ENCODE peak calls at places on chromosome 6, in eight cellular contexts. One of them, this sample, is unnamed.

GRCh38 chr6:77183447-77183846 is 279.8 kb downstream of the HTR1B start:
- DNase-seq in HCT116: no peak
- DNase-seq in endothelial cell: no peak
- DNase-seq in brain microvascular endothelial cell: no peak
- DNase-seq in fibroblast of lung: no peak
- DNase-seq in type B pancreatic cell: no peak
- DNase-seq in nephron progenitor cell: no peak
- DNase-seq in dorsolateral prefrontal cortex: no peak
- DNase-seq in this sample: no peak

GRCh38 chr6:41430875-41431274 is 95.5 kb downstream of the NCR2 start:
- DNase-seq in HCT116: peak; percentile 39
- DNase-seq in endothelial cell: no peak
- DNase-seq in brain microvascular endothelial cell: peak; percentile 80
- DNase-seq in fibroblast of lung: peak; percentile 78
- DNase-seq in type B pancreatic cell: no peak
- DNase-seq in nephron progenitor cell: no peak
- DNase-seq in dorsolateral prefrontal cortex: no peak
- DNase-seq in this sample: no peak

GRCh38 chr6:156976144-156977088 is 199.2 kb downstream of the ARID1B start:
- DNase-seq in HCT116: no peak
- DNase-seq in endothelial cell: no peak
- DNase-seq in brain microvascular endothelial cell: no peak
- DNase-seq in fibroblast of lung: peak; percentile 63
- DNase-seq in type B pancreatic cell: no peak
- DNase-seq in nephron progenitor cell: no peak
- DNase-seq in dorsolateral prefrontal cortex: no peak
- DNase-seq in this sample: no peak

GRCh38 chr6:13195826-13196225 is 132.5 kb downstream of the TBC1D7 start:
- DNase-seq in HCT116: no peak
- DNase-seq in endothelial cell: no peak
- DNase-seq in brain microvascular endothelial cell: no peak
- DNase-seq in fibroblast of lung: no peak
- DNase-seq in type B pancreatic cell: no peak
- DNase-seq in nephron progenitor cell: peak; percentile 22
- DNase-seq in dorsolateral prefrontal cortex: no peak
- DNase-seq in this sample: no peak

GRCh38 chr6:18277181-18278006 is 13.1 kb upstream of the DEK start:
- DNase-seq in HCT116: no peak
- DNase-seq in endothelial cell: peak; percentile 19
- DNase-seq in brain microvascular endothelial cell: no peak
- DNase-seq in fibroblast of lung: peak; percentile 33
- DNase-seq in type B pancreatic cell: no peak
- DNase-seq in nephron progenitor cell: peak; percentile 56
- DNase-seq in dorsolateral prefrontal cortex: no peak
- DNase-seq in this sample: no peak

GRCh38 chr6:160128879-160129516 is 7.4 kb downstream of the SLC22A1 start:
- DNase-seq in HCT116: no peak
- DNase-seq in endothelial cell: no peak
- DNase-seq in brain microvascular endothelial cell: no peak
- DNase-seq in fibroblast of lung: no peak
- DNase-seq in type B pancreatic cell: no peak
- DNase-seq in nephron progenitor cell: no peak
- DNase-seq in dorsolateral prefrontal cortex: no peak
- DNase-seq in this sample: no peak

GRCh38 chr6:98831057-98832031 is 3.0 kb upstream of the POU3F2 start:
- DNase-seq in HCT116: no peak
- DNase-seq in endothelial cell: peak; percentile 23
- DNase-seq in brain microvascular endothelial cell: no peak
- DNase-seq in fibroblast of lung: peak; percentile 32
- DNase-seq in type B pancreatic cell: peak; percentile 67
- DNase-seq in nephron progenitor cell: no peak
- DNase-seq in dorsolateral prefrontal cortex: peak; percentile 55
- DNase-seq in this sample: no peak

GRCh38 chr6:52325695-52326471 is 36.1 kb upstream of the PAQR8 start:
- DNase-seq in HCT116: no peak
- DNase-seq in endothelial cell: no peak
- DNase-seq in brain microvascular endothelial cell: no peak
- DNase-seq in fibroblast of lung: no peak
- DNase-seq in type B pancreatic cell: no peak
- DNase-seq in nephron progenitor cell: peak; percentile 19
- DNase-seq in dorsolateral prefrontal cortex: no peak
- DNase-seq in this sample: no peak

GRCh38 chr6:14280766-14281293 is 163.3 kb downstream of the CD83 start:
- DNase-seq in HCT116: no peak
- DNase-seq in endothelial cell: no peak
- DNase-seq in brain microvascular endothelial cell: no peak
- DNase-seq in fibroblast of lung: no peak
- DNase-seq in type B pancreatic cell: no peak
- DNase-seq in nephron progenitor cell: no peak
- DNase-seq in dorsolateral prefrontal cortex: no peak
- DNase-seq in this sample: no peak

GRCh38 chr6:939047-939363 is 246.1 kb upstream of the EXOC2 start:
- DNase-seq in HCT116: no peak
- DNase-seq in endothelial cell: no peak
- DNase-seq in brain microvascular endothelial cell: no peak
- DNase-seq in fibroblast of lung: no peak
- DNase-seq in type B pancreatic cell: no peak
- DNase-seq in nephron progenitor cell: no peak
- DNase-seq in dorsolateral prefrontal cortex: no peak
- DNase-seq in this sample: no peak

GRCh38 chr6:39342692-39343460 is 20.4 kb upstream of the KCNK16 start:
- DNase-seq in HCT116: no peak
- DNase-seq in endothelial cell: no peak
- DNase-seq in brain microvascular endothelial cell: no peak
- DNase-seq in fibroblast of lung: no peak
- DNase-seq in type B pancreatic cell: no peak
- DNase-seq in nephron progenitor cell: no peak
- DNase-seq in dorsolateral prefrontal cortex: no peak
- DNase-seq in this sample: peak; percentile 37

GRCh38 chr6:142008016-142008735 is 124.5 kb upstream of the GJE1 start:
- DNase-seq in HCT116: peak; percentile 33
- DNase-seq in endothelial cell: no peak
- DNase-seq in brain microvascular endothelial cell: peak; percentile 16
- DNase-seq in fibroblast of lung: peak; percentile 7
- DNase-seq in type B pancreatic cell: no peak
- DNase-seq in nephron progenitor cell: no peak
- DNase-seq in dorsolateral prefrontal cortex: no peak
- DNase-seq in this sample: no peak

GRCh38 chr6:88870728-88871330 is 92.6 kb downstream of the RNGTT start:
- DNase-seq in HCT116: peak; percentile 29
- DNase-seq in endothelial cell: peak; percentile 30
- DNase-seq in brain microvascular endothelial cell: peak; percentile 63
- DNase-seq in fibroblast of lung: peak; percentile 44
- DNase-seq in type B pancreatic cell: no peak
- DNase-seq in nephron progenitor cell: peak; percentile 37
- DNase-seq in dorsolateral prefrontal cortex: no peak
- DNase-seq in this sample: peak; percentile 24

GRCh38 chr6:129786548-129786947 is 74.6 kb downstream of the TMEM244 start:
- DNase-seq in HCT116: no peak
- DNase-seq in endothelial cell: no peak
- DNase-seq in brain microvascular endothelial cell: peak; percentile 29
- DNase-seq in fibroblast of lung: no peak
- DNase-seq in type B pancreatic cell: no peak
- DNase-seq in nephron progenitor cell: no peak
- DNase-seq in dorsolateral prefrontal cortex: no peak
- DNase-seq in this sample: no peak

GRCh38 chr6:16758163-16758975 is 2.9 kb downstream of the ATXN1 start:
- DNase-seq in HCT116: no peak
- DNase-seq in endothelial cell: peak; percentile 4
- DNase-seq in brain microvascular endothelial cell: no peak
- DNase-seq in fibroblast of lung: peak; percentile 58
- DNase-seq in type B pancreatic cell: no peak
- DNase-seq in nephron progenitor cell: peak; percentile 36
- DNase-seq in dorsolateral prefrontal cortex: no peak
- DNase-seq in this sample: no peak

GRCh38 chr6:67640462-67640861 is 994.6 kb upstream of the ADGRB3 start:
- DNase-seq in HCT116: no peak
- DNase-seq in endothelial cell: no peak
- DNase-seq in brain microvascular endothelial cell: no peak
- DNase-seq in fibroblast of lung: peak; percentile 57
- DNase-seq in type B pancreatic cell: no peak
- DNase-seq in nephron progenitor cell: no peak
- DNase-seq in dorsolateral prefrontal cortex: no peak
- DNase-seq in this sample: no peak

GRCh38 chr6:139407718-139408222 is 33.3 kb upstream of the CITED2 start:
- DNase-seq in HCT116: no peak
- DNase-seq in endothelial cell: no peak
- DNase-seq in brain microvascular endothelial cell: peak; percentile 90
- DNase-seq in fibroblast of lung: peak; percentile 100
- DNase-seq in type B pancreatic cell: no peak
- DNase-seq in nephron progenitor cell: no peak
- DNase-seq in dorsolateral prefrontal cortex: no peak
- DNase-seq in this sample: no peak

GRCh38 chr6:44192428-44193041 is 24.2 kb upstream of the MYMX start:
- DNase-seq in HCT116: no peak
- DNase-seq in endothelial cell: peak; percentile 47
- DNase-seq in brain microvascular endothelial cell: no peak
- DNase-seq in fibroblast of lung: no peak
- DNase-seq in type B pancreatic cell: no peak
- DNase-seq in nephron progenitor cell: no peak
- DNase-seq in dorsolateral prefrontal cortex: no peak
- DNase-seq in this sample: peak; percentile 46

GRCh38 chr6:75244063-75244575 is 518 bp upstream of the COX7A2 start:
- DNase-seq in HCT116: no peak
- DNase-seq in endothelial cell: no peak
- DNase-seq in brain microvascular endothelial cell: no peak
- DNase-seq in fibroblast of lung: no peak
- DNase-seq in type B pancreatic cell: no peak
- DNase-seq in nephron progenitor cell: no peak
- DNase-seq in dorsolateral prefrontal cortex: no peak
- DNase-seq in this sample: no peak

GRCh38 chr6:91715171-91715805 is 1128.4 kb upstream of the MAP3K7 start:
- DNase-seq in HCT116: no peak
- DNase-seq in endothelial cell: no peak
- DNase-seq in brain microvascular endothelial cell: no peak
- DNase-seq in fibroblast of lung: no peak
- DNase-seq in type B pancreatic cell: no peak
- DNase-seq in nephron progenitor cell: no peak
- DNase-seq in dorsolateral prefrontal cortex: no peak
- DNase-seq in this sample: no peak

GRCh38 chr6:91716361-91716760 is 1129.5 kb upstream of the MAP3K7 start:
- DNase-seq in HCT116: no peak
- DNase-seq in endothelial cell: no peak
- DNase-seq in brain microvascular endothelial cell: no peak
- DNase-seq in fibroblast of lung: peak; percentile 72
- DNase-seq in type B pancreatic cell: no peak
- DNase-seq in nephron progenitor cell: no peak
- DNase-seq in dorsolateral prefrontal cortex: no peak
- DNase-seq in this sample: no peak

GRCh38 chr6:91711518-91711917 is 1124.6 kb upstream of the MAP3K7 start:
- DNase-seq in HCT116: no peak
- DNase-seq in endothelial cell: no peak
- DNase-seq in brain microvascular endothelial cell: no peak
- DNase-seq in fibroblast of lung: no peak
- DNase-seq in type B pancreatic cell: no peak
- DNase-seq in nephron progenitor cell: no peak
- DNase-seq in dorsolateral prefrontal cortex: no peak
- DNase-seq in this sample: no peak

GRCh38 chr6:91717094-91717493 is 1130.2 kb upstream of the MAP3K7 start:
- DNase-seq in HCT116: no peak
- DNase-seq in endothelial cell: no peak
- DNase-seq in brain microvascular endothelial cell: no peak
- DNase-seq in fibroblast of lung: no peak
- DNase-seq in type B pancreatic cell: no peak
- DNase-seq in nephron progenitor cell: no peak
- DNase-seq in dorsolateral prefrontal cortex: no peak
- DNase-seq in this sample: no peak

GRCh38 chr6:91713911-91714310 is 1127.0 kb upstream of the MAP3K7 start:
- DNase-seq in HCT116: no peak
- DNase-seq in endothelial cell: no peak
- DNase-seq in brain microvascular endothelial cell: no peak
- DNase-seq in fibroblast of lung: peak; percentile 44
- DNase-seq in type B pancreatic cell: no peak
- DNase-seq in nephron progenitor cell: no peak
- DNase-seq in dorsolateral prefrontal cortex: no peak
- DNase-seq in this sample: no peak
- TF ChIP-seq CTCF in HCT116: no peak
- TF ChIP-seq CTCF in endothelial cell: no peak
- TF ChIP-seq CTCF in brain microvascular endothelial cell: no peak
- TF ChIP-seq CTCF in fibroblast of lung: no peak
- TF ChIP-seq CTCF in type B pancreatic cell: peak; percentile 26
- TF ChIP-seq CTCF in nephron progenitor cell: no peak
- TF ChIP-seq CTCF in dorsolateral prefrontal cortex: no peak
- TF ChIP-seq CTCF in this sample: no peak

DNA sequence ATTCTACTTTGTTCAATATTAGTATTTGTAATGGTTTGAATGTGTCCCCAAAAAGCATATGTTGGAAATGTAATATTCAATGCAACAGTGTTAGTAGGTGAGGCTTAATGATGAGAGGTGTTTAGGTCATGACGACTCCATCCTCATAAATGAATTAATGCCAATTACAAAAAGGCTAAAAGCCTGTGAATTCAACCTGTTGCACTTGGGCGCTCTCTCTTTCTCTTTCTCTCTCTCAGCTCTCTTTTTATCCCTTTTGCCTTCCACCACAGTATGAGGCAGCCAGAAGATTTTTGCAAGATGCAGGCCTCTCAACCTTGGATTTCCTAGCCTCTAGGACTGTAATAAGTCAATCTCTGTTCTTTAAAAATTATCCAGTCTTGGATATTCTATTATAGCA is 34.6 kb downstream of the PSMB9 start:
- DNase-seq in HCT116: no peak
- DNase-seq in endothelial cell: no peak
- DNase-seq in brain microvascular endothelial cell: no peak
- DNase-seq in fibroblast of lung: no peak
- DNase-seq in type B pancreatic cell: no peak
- DNase-seq in nephron progenitor cell: no peak
- DNase-seq in dorsolateral prefrontal cortex: no peak
- DNase-seq in this sample: no peak
- TF ChIP-seq CTCF in HCT116: no peak
- TF ChIP-seq CTCF in endothelial cell: no peak
- TF ChIP-seq CTCF in brain microvascular endothelial cell: no peak
- TF ChIP-seq CTCF in fibroblast of lung: no peak
- TF ChIP-seq CTCF in type B pancreatic cell: no peak
- TF ChIP-seq CTCF in nephron progenitor cell: no peak
- TF ChIP-seq CTCF in dorsolateral prefrontal cortex: no peak
- TF ChIP-seq CTCF in this sample: no peak

DNA sequence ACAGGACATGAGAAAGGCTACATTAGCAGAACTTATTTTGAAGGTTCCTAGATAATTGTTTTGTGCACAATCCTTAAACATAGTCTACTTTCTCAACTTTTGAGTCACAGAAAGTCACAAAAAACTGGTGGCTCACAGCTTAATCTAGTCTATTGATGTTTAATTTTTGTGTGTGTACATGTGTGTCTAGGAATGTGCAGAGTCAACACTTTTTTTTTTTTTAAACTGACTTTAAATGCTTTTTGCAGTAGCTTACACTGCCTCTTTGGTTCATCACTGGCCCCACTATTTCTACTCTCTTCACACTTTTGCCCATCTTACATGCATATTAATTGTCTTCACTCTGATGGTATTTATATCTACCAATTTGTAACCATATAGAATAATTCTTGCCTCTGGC is 566.9 kb downstream of the BCKDHB start:
- DNase-seq in HCT116: no peak
- DNase-seq in endothelial cell: no peak
- DNase-seq in brain microvascular endothelial cell: no peak
- DNase-seq in fibroblast of lung: no peak
- DNase-seq in type B pancreatic cell: no peak
- DNase-seq in nephron progenitor cell: no peak
- DNase-seq in dorsolateral prefrontal cortex: no peak
- DNase-seq in this sample: no peak
- TF ChIP-seq CTCF in HCT116: no peak
- TF ChIP-seq CTCF in endothelial cell: no peak
- TF ChIP-seq CTCF in brain microvascular endothelial cell: no peak
- TF ChIP-seq CTCF in fibroblast of lung: no peak
- TF ChIP-seq CTCF in type B pancreatic cell: no peak
- TF ChIP-seq CTCF in nephron progenitor cell: no peak
- TF ChIP-seq CTCF in dorsolateral prefrontal cortex: no peak
- TF ChIP-seq CTCF in this sample: no peak

GRCh38 chr6:131199568-131200272 is 64.5 kb downstream of the AKAP7 start:
- DNase-seq in HCT116: peak; percentile 12
- DNase-seq in endothelial cell: peak; percentile 47
- DNase-seq in brain microvascular endothelial cell: peak; percentile 40
- DNase-seq in fibroblast of lung: peak; percentile 65
- DNase-seq in type B pancreatic cell: no peak
- DNase-seq in nephron progenitor cell: peak; percentile 30
- DNase-seq in dorsolateral prefrontal cortex: no peak
- DNase-seq in this sample: peak; percentile 81
- TF ChIP-seq CTCF in HCT116: peak; percentile 42
- TF ChIP-seq CTCF in endothelial cell: peak; percentile 37
- TF ChIP-seq CTCF in brain microvascular endothelial cell: peak; percentile 89
- TF ChIP-seq CTCF in fibroblast of lung: peak; percentile 77
- TF ChIP-seq CTCF in type B pancreatic cell: peak; percentile 77
- TF ChIP-seq CTCF in nephron progenitor cell: peak; percentile 53
- TF ChIP-seq CTCF in dorsolateral prefrontal cortex: peak; percentile 55
- TF ChIP-seq CTCF in this sample: peak; percentile 70

This sample was measured in GM20000.